ENCODE peak calls at places on chromosomes 4 and X, in five cellular contexts. One of them, this sample, is unnamed.
A peak's percentile ranks its signal among the peaks of the same experiment; 100 is the strongest.

GRCh38 chr4:84751707-84752106 is 168.8 kb downstream of the CDS1 start:
- DNase-seq in mesendoderm: no peak
- DNase-seq in T-cell: no peak
- DNase-seq in amygdala: no peak
- DNase-seq in omental fat pad: no peak
- DNase-seq in this sample: no peak

GRCh38 chr4:48093949-48094550 is 40.0 kb downstream of the TXK start:
- DNase-seq in amygdala: no peak
- DNase-seq in mesendoderm: peak; percentile 82
- DNase-seq in omental fat pad: no peak
- DNase-seq in T-cell: no peak
- DNase-seq in this sample: no peak

GRCh38 chr4:79934660-79935059 is 138.4 kb downstream of the ANTXR2 start:
- DNase-seq in mesendoderm: no peak
- DNase-seq in T-cell: no peak
- DNase-seq in amygdala: no peak
- DNase-seq in omental fat pad: no peak
- DNase-seq in this sample: no peak

GRCh38 chrX:54961750-54962149 is 32.2 kb downstream of the PFKFB1 start:
- DNase-seq in omental fat pad: no peak
- DNase-seq in amygdala: no peak
- DNase-seq in T-cell: no peak
- DNase-seq in mesendoderm: no peak
- DNase-seq in this sample: no peak

GRCh38 chr4:100188829-100189228 is 1.4 kb downstream of the DDIT4L start:
- DNase-seq in omental fat pad: no peak
- DNase-seq in T-cell: no peak
- DNase-seq in amygdala: no peak
- DNase-seq in mesendoderm: no peak
- DNase-seq in this sample: no peak

GRCh38 chr4:54840992-54841768 is 183.4 kb downstream of the KIT start:
- DNase-seq in mesendoderm: peak; percentile 39
- DNase-seq in T-cell: no peak
- DNase-seq in amygdala: no peak
- DNase-seq in omental fat pad: no peak
- DNase-seq in this sample: no peak

GRCh38 chr4:116734178-116734577 is 351.2 kb downstream of the TRAM1L1 start:
- DNase-seq in T-cell: no peak
- DNase-seq in omental fat pad: no peak
- DNase-seq in amygdala: no peak
- DNase-seq in mesendoderm: no peak
- DNase-seq in this sample: no peak

GRCh38 chr4:176436500-176436973 is 116.8 kb downstream of the SPCS3 start:
- DNase-seq in mesendoderm: peak; percentile 61
- DNase-seq in amygdala: no peak
- DNase-seq in T-cell: no peak
- DNase-seq in omental fat pad: no peak
- DNase-seq in this sample: no peak

GRCh38 chrX:53004038-53004437 is 44.6 kb upstream of the GPR173 start:
- DNase-seq in amygdala: no peak
- DNase-seq in mesendoderm: no peak
- DNase-seq in T-cell: no peak
- DNase-seq in omental fat pad: no peak
- DNase-seq in this sample: no peak

GRCh38 chrX:21708116-21708515 is 49.8 kb downstream of the SMPX start:
- DNase-seq in T-cell: no peak
- DNase-seq in omental fat pad: no peak
- DNase-seq in amygdala: no peak
- DNase-seq in mesendoderm: no peak
- DNase-seq in this sample: no peak

GRCh38 chrX:28586891-28587635 is at the start of gene IL1RAPL1:
- DNase-seq in omental fat pad: no peak
- DNase-seq in T-cell: no peak
- DNase-seq in mesendoderm: peak; percentile 38
- DNase-seq in amygdala: no peak
- DNase-seq in this sample: no peak

GRCh38 chr4:147984065-147984777 is 252.3 kb downstream of the ARHGAP10 start:
- DNase-seq in T-cell: no peak
- DNase-seq in omental fat pad: no peak
- DNase-seq in mesendoderm: peak; percentile 90
- DNase-seq in amygdala: no peak
- DNase-seq in this sample: no peak

This sample was measured in upper lobe of right lung.